ENCODE peak calls at places on chromosomes 4 and X, in nine cellular contexts. Z, E, D, I, R, O, J, A and X are unnamed samples.

GRCh38 chrX:56766554-56767412 is 37.7 kb downstream of the NBDY start:
- DNase-seq in A (no peak), O (no peak), Z (no peak), J (no peak), E (no peak), R (peak; percentile 42), D (no peak), I (peak; percentile 21), X (peak; percentile 11)

GRCh38 chr4:25936696-25937095 is 22.7 kb downstream of the SMIM20 start:
- DNase-seq in E (no peak), R (no peak), D (no peak), I (no peak), Z (no peak), J (no peak), O (no peak), A (no peak), X (no peak)

GRCh38 chr4:3634281-3635089 is 102.3 kb upstream of the LRPAP1 start:
- DNase-seq in E (no peak), D (no peak), J (no peak), A (no peak), I (no peak), Z (no peak), R (no peak), O (no peak), X (no peak)

GRCh38 chr4:60194214-60194613 is 1005.9 kb upstream of the ADGRL3 start:
- DNase-seq in J (no peak), E (no peak), R (no peak), D (no peak), O (no peak), I (no peak), A (no peak), Z (no peak), X (no peak)

GRCh38 chrX:116824785-116825184 is 362.0 kb upstream of the CT83 start:
- DNase-seq in J (no peak), O (no peak), R (no peak), E (no peak), A (no peak), D (no peak), I (no peak), Z (no peak), X (no peak)

GRCh38 chr4:187380181-187380581 is 615.4 kb upstream of the ZFP42 start:
- DNase-seq in I (peak; percentile 68), A (no peak), D (no peak), J (no peak), E (no peak), Z (no peak), O (peak; percentile 12), R (peak; percentile 3), X (no peak)

GRCh38 chrX:40867352-40867751 is 132.0 kb upstream of the MED14 start:
- DNase-seq in D (no peak), O (peak; percentile 75), R (peak; percentile 9), J (peak; percentile 21), I (no peak), A (no peak), Z (peak; percentile 76), E (no peak), X (no peak)

GRCh38 chrX:2497961-2498780 is 2.6 kb downstream of the DHRSX start:
- DNase-seq in A (no peak), Z (peak; percentile 35), J (no peak), E (no peak), R (peak; percentile 52), D (no peak), I (no peak), O (no peak), X (peak; percentile 62)

GRCh38 chr4:1728061-1728980 is 7.0 kb downstream of the TACC3 start:
- DNase-seq in E (no peak), D (no peak), I (peak; percentile 60), O (no peak), R (no peak), A (no peak), Z (peak; percentile 40), J (no peak), X (no peak)

GRCh38 chrX:109448539-109448938 is 33.3 kb downstream of the GUCY2F start:
- DNase-seq in E (no peak), Z (no peak), O (no peak), I (no peak), J (no peak), D (no peak), A (no peak), R (peak; percentile 5), X (no peak)

GRCh38 chr4:154740462-154740861 is 3.3 kb upstream of the LRAT start:
- DNase-seq in I (no peak), O (no peak), E (no peak), J (no peak), A (no peak), Z (no peak), D (no peak), R (no peak), X (no peak)

GRCh38 chrX:131728295-131729145 is 184.6 kb downstream of the OR13H1 start:
- DNase-seq in Z (no peak), O (no peak), A (peak; percentile 79), I (no peak), J (no peak), R (no peak), D (no peak), E (peak; percentile 61), X (no peak)

GRCh38 chr4:144709159-144709558 is 63.2 kb downstream of the HHIP start:
- DNase-seq in E (no peak), R (peak; percentile 69), I (no peak), O (peak; percentile 99), D (no peak), A (no peak), J (peak; percentile 78), Z (peak; percentile 89), X (no peak)

GRCh38 chr4:48664938-48665337 is 115.1 kb downstream of the FRYL start:
- DNase-seq in O (no peak), D (no peak), A (no peak), R (no peak), I (no peak), Z (no peak), J (no peak), E (no peak), X (no peak)

GRCh38 chr4:77510367-77510766 is 95.3 kb upstream of the CXCL13 start:
- DNase-seq in E (no peak), R (no peak), O (no peak), J (no peak), I (no peak), Z (no peak), A (no peak), D (no peak), X (no peak)

GRCh38 chr4:168610911-168611530 is 114.2 kb downstream of the PALLD start:
- DNase-seq in O (no peak), J (no peak), I (no peak), A (no peak), Z (peak; percentile 57), D (no peak), E (no peak), R (peak; percentile 52), X (no peak)

GRCh38 chrX:23365541-23365940 is 30.9 kb downstream of the PTCHD1 start:
- DNase-seq in J (no peak), A (no peak), R (no peak), E (no peak), I (no peak), D (no peak), Z (no peak), O (no peak), X (no peak)

GRCh38 chr4:185167205-185167604 is 24.1 kb downstream of the SLC25A4 start:
- DNase-seq in J (peak; percentile 2), I (no peak), E (no peak), Z (no peak), A (no peak), O (peak; percentile 13), D (no peak), R (no peak), X (no peak)

GRCh38 chr4:89617256-89617655 is 219.7 kb downstream of the SNCA start:
- DNase-seq in D (no peak), E (no peak), J (no peak), I (no peak), Z (no peak), O (no peak), R (peak; percentile 76), A (peak; percentile 22), X (peak; percentile 71)

GRCh38 chr4:95505149-95505548 is 43.6 kb downstream of the UNC5C start:
- DNase-seq in O (peak; percentile 72), J (no peak), I (no peak), Z (peak; percentile 16), A (no peak), D (no peak), R (peak; percentile 21), E (no peak), X (no peak)

GRCh38 chrX:2430265-2430825 is 70.4 kb downstream of the DHRSX start:
- DNase-seq in E (no peak), A (no peak), Z (no peak), D (no peak), I (peak; percentile 82), J (no peak), R (peak; percentile 54), O (no peak), X (no peak)

GRCh38 chrX:108064613-108065012 is 19.7 kb downstream of the VSIG1 start:
- DNase-seq in O (no peak), D (no peak), A (no peak), R (no peak), E (no peak), Z (no peak), J (no peak), I (no peak), X (no peak)

GRCh38 chrX:136975642-136976518 is 57.9 kb downstream of the GPR101 start:
- DNase-seq in R (no peak), A (no peak), O (no peak), E (no peak), D (no peak), Z (no peak), J (no peak), I (no peak), X (no peak)

GRCh38 chr4:21593268-21594002 is 355.1 kb downstream of the KCNIP4 start:
- DNase-seq in O (peak; percentile 21), A (no peak), J (no peak), Z (no peak), E (no peak), D (no peak), R (peak; percentile 52), I (no peak), X (peak; percentile 1)

GRCh38 chr4:8215001-8215427 is 15.9 kb downstream of the SH3TC1 start:
- DNase-seq in J (no peak), D (no peak), O (peak; percentile 27), I (peak; percentile 69), Z (peak; percentile 27), A (peak; percentile 44), E (no peak), R (peak; percentile 74), X (peak; percentile 87)

GRCh38 chr4:75895744-75896314 is 6.4 kb downstream of the PPEF2 start:
- DNase-seq in D (no peak), R (peak; percentile 45), E (no peak), A (no peak), Z (peak; percentile 58), J (peak; percentile 15), I (no peak), O (peak; percentile 31), X (peak; percentile 8)

GRCh38 chr4:173088144-173088543 is 80.5 kb upstream of the GALNT7 start:
- DNase-seq in J (no peak), O (no peak), R (no peak), Z (no peak), A (no peak), D (no peak), I (no peak), E (no peak), X (no peak)